ENCODE peak calls at places on chromosome 12, in four cellular contexts. One of them, this sample, is unnamed.

GRCh38 chr12:40431169-40431568 is 206.4 kb downstream of the LRRK2 start:
- DNase-seq in A549: no peak
- DNase-seq in SK-N-SH: no peak
- DNase-seq in ovary: no peak
- DNase-seq in this sample: no peak

GRCh38 chr12:12108441-12109058 is 37.8 kb downstream of the BCL2L14 start:
- DNase-seq in ovary: no peak
- DNase-seq in SK-N-SH: no peak
- DNase-seq in A549: no peak
- DNase-seq in this sample: no peak

GRCh38 chr12:53424626-53425514 is 1.2 kb downstream of the AMHR2 start:
- DNase-seq in SK-N-SH: peak; percentile 36
- DNase-seq in ovary: peak; percentile 86
- DNase-seq in A549: no peak
- DNase-seq in this sample: no peak

GRCh38 chr12:23751641-23752040 is 197.8 kb downstream of the SOX5 start:
- DNase-seq in ovary: no peak
- DNase-seq in SK-N-SH: no peak
- DNase-seq in A549: no peak
- DNase-seq in this sample: no peak

GRCh38 chr12:47885012-47885501 is 19.7 kb downstream of the VDR start:
- DNase-seq in A549: no peak
- DNase-seq in ovary: no peak
- DNase-seq in SK-N-SH: no peak
- DNase-seq in this sample: no peak

GRCh38 chr12:26119391-26119981 is 5.4 kb downstream of the BHLHE41 start:
- DNase-seq in A549: peak; percentile 50
- DNase-seq in ovary: no peak
- DNase-seq in SK-N-SH: peak; percentile 56
- DNase-seq in this sample: no peak

GRCh38 chr12:24979971-24980730 is 31.2 kb upstream of the BCAT1 start:
- DNase-seq in A549: no peak
- DNase-seq in ovary: no peak
- DNase-seq in SK-N-SH: no peak
- DNase-seq in this sample: no peak

GRCh38 chr12:72057330-72057911 is 118.8 kb downstream of the TPH2 start:
- DNase-seq in SK-N-SH: no peak
- DNase-seq in A549: no peak
- DNase-seq in ovary: no peak
- DNase-seq in this sample: no peak

GRCh38 chr12:30905483-30906009 is 21.0 kb upstream of the TSPAN11 start:
- DNase-seq in ovary: no peak
- DNase-seq in A549: no peak
- DNase-seq in SK-N-SH: no peak
- DNase-seq in this sample: no peak

GRCh38 chr12:30909088-30909688 is 17.4 kb upstream of the TSPAN11 start:
- DNase-seq in A549: no peak
- DNase-seq in ovary: no peak
- DNase-seq in SK-N-SH: no peak
- DNase-seq in this sample: no peak

GRCh38 chr12:30913323-30913722 is 13.2 kb upstream of the TSPAN11 start:
- DNase-seq in ovary: no peak
- DNase-seq in SK-N-SH: no peak
- DNase-seq in A549: no peak
- DNase-seq in this sample: no peak

GRCh38 chr12:30908389-30909087 is 18.0 kb upstream of the TSPAN11 start:
- DNase-seq in SK-N-SH: peak; percentile 36
- DNase-seq in ovary: no peak
- DNase-seq in A549: no peak
- DNase-seq in this sample: no peak

GRCh38 chr12:30909721-30910350 is 16.7 kb upstream of the TSPAN11 start:
- DNase-seq in A549: no peak
- DNase-seq in ovary: no peak
- DNase-seq in SK-N-SH: no peak
- DNase-seq in this sample: no peak
- H3K27ac ChIP-seq in A549: no peak overlapping the region
- H3K27ac ChIP-seq in ovary: no peak overlapping the region
- H3K27ac ChIP-seq in SK-N-SH: peak overlapping the region; percentile 95
- H3K27ac ChIP-seq in this sample: peak overlapping the region; percentile 48

DNA sequence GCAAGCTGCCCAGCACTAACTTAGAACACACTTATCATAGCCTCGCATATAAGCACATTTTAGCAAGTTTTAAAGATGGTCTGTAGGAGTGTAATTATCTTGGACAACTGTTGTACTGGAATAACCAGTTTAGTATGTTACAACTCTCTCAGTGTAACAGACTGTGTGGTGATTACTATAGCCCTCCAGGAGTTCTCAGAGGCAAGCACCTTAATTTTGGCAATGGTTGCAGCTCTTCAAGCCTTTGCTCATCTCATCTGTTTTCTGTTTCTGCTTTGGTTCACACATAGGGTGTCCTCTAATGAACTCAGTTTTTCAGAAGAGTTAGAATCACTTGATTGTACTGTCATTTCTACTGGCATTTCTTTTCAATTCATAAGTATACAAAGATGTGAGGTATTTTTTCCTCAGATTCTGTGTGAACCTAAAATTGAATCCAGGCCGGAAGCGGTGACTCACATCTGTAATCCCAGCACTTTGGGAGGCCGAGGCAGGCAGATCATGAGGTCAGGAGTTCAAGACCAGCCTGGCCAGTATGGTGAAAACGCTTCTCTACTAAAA is 83.3 kb downstream of the ANO6 start:
- DNase-seq in A549: no peak
- DNase-seq in SK-N-SH: no peak
- DNase-seq in ovary: peak; percentile 34
- DNase-seq in this sample: no peak
- H3K4me3 ChIP-seq in A549: no peak overlapping the region
- H3K4me3 ChIP-seq in SK-N-SH: no peak overlapping the region
- H3K4me3 ChIP-seq in ovary: no peak overlapping the region
- H3K4me3 ChIP-seq in this sample: no peak overlapping the region

DNA sequence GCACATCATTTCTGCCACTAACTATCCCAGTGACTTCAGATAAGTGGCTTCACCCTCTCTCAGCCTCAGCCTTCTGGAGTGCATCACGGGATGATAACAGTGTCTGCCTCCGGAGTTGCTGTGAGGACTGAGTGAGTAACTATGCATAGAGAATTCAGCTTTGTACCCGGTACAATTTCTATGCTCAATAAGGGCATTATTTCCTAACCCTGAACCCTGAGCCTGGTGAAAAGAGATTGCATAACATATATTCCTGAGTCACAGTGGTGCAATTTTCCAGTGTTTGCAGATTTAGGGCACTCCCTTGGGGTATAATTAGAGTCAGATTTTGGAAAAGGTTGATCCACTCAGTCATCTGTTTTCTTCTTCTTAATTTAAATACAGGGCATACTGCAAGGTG is 181.1 kb downstream of the PTPN11 start:
- DNase-seq in A549: no peak
- DNase-seq in SK-N-SH: no peak
- DNase-seq in ovary: no peak
- DNase-seq in this sample: no peak
- TF ChIP-seq EP300 in A549: no peak
- TF ChIP-seq EP300 in SK-N-SH: no peak
- TF ChIP-seq EP300 in ovary: no peak
- TF ChIP-seq EP300 in this sample: no peak

GRCh38 chr12:103857164-103857563 is 16.1 kb upstream of the NT5DC3 start:
- DNase-seq in ovary: no peak
- DNase-seq in SK-N-SH: no peak
- DNase-seq in A549: no peak
- DNase-seq in this sample: no peak

GRCh38 chr12:103855036-103855712 is 14.1 kb upstream of the NT5DC3 start:
- DNase-seq in SK-N-SH: no peak
- DNase-seq in ovary: no peak
- DNase-seq in A549: no peak
- DNase-seq in this sample: no peak

GRCh38 chr12:103855896-103856657 is 15.0 kb upstream of the NT5DC3 start:
- DNase-seq in ovary: no peak
- DNase-seq in A549: no peak
- DNase-seq in SK-N-SH: no peak
- DNase-seq in this sample: no peak

GRCh38 chr12:103858335-103858734 is 17.3 kb upstream of the NT5DC3 start:
- DNase-seq in SK-N-SH: no peak
- DNase-seq in ovary: no peak
- DNase-seq in A549: no peak
- DNase-seq in this sample: no peak

DNA sequence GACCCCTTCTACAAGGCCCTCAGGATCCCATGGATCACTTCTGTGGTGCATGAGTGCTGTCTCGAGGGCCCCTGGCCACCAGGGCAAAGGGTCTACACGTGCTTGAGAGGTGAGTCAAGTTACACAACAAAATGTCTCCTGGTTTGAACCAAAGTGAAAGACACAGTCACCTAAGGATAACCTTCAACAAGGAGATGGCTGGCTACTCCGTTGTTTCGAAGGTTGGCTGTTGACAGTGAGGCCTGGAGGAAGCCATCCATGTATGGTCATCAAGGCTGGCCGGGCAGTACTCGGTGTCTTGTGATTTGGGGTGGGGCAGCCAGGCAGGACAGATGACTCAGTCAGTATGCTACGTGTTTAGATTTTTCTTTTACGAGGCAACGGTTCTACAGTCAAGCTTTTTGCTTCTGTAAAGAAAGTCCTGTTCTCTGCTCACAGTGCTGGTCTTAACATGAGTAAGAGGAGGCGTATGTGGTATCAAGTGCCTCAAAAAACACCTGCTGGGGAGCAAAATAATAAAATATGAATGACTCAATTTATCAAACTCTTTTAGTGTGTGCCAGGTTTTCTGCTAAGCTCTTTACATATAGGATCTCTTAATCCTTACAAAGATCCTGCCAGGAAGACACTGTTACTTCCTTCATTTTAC is 18.0 kb upstream of the NT5DC3 start:
- DNase-seq in A549: peak; percentile 73
- DNase-seq in SK-N-SH: no peak
- DNase-seq in ovary: peak; percentile 67
- DNase-seq in this sample: peak; percentile 98
- H3K27ac ChIP-seq in A549: peak overlapping the region; percentile 82
- H3K27ac ChIP-seq in SK-N-SH: peak overlapping the region; percentile 41
- H3K27ac ChIP-seq in ovary: no peak overlapping the region
- H3K27ac ChIP-seq in this sample: peak overlapping the region; percentile 96

DNA sequence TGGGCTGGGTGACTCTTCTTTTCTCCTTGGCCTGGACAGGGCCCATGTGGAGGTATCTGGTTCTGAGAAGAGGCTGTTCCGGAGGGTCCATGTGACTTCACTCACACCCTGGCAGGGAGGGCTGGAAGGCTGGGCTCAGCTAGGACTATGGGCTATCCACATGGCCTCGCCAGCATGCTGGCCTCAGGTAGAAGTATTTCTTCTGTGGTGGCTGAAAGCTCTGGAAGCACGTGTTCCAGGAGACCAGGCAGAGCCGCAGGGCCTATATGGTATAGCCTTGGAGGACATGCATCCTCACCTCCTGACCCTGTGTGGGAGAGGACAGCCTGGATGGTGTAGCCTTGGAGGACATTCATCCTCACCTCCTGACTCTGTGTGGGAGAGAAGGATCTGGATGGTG is 38.2 kb upstream of the FZD10 start:
- DNase-seq in ovary: no peak
- DNase-seq in SK-N-SH: no peak
- DNase-seq in A549: no peak
- DNase-seq in this sample: no peak
- H3K4me3 ChIP-seq in ovary: no peak overlapping the region
- H3K4me3 ChIP-seq in SK-N-SH: no peak overlapping the region
- H3K4me3 ChIP-seq in A549: no peak overlapping the region
- H3K4me3 ChIP-seq in this sample: no peak overlapping the region

This sample was measured in sigmoid colon.